ENCODE peak calls at places on chromosome 21, in five cellular contexts. C is OCI-LY7, Y is lower lobe of right lung, U is AG09309, G is stomach. E is an unnamed sample.

GRCh38 chr21:32334980-32335471 is 36.4 kb downstream of the MRAP start:
- DNase-seq in C (no peak), Y (no peak), U (no peak), G (no peak), E (no peak)

GRCh38 chr21:44712203-44713028 is 1.0 kb upstream of the TSPEAR start:
- DNase-seq in C (no peak), Y (no peak), U (no peak), G (no peak), E (no peak)

GRCh38 chr21:17466166-17466565 is 46.7 kb upstream of the CXADR start:
- DNase-seq in C (no peak), Y (no peak), U (no peak), G (peak), E (no peak)

GRCh38 chr21:44783023-44783696 is 18.5 kb downstream of the UBE2G2 start:
- DNase-seq in C (no peak), Y (no peak), U (no peak), G (no peak), E (no peak)

GRCh38 chr21:38247738-38248509 is 8.9 kb upstream of the KCNJ15 start:
- DNase-seq in C (no peak), Y (no peak), U (no peak), G (no peak), E (no peak)

GRCh38 chr21:20023199-20023598 is 975.0 kb upstream of the NCAM2 start:
- DNase-seq in C (no peak), Y (no peak), U (no peak), G (no peak), E (no peak)

GRCh38 chr21:33064623-33064996 is 5.3 kb upstream of the OLIG1 start:
- DNase-seq in C (no peak), Y (no peak), U (no peak), G (no peak), E (no peak)

GRCh38 chr21:33300701-33301631 is 23.8 kb upstream of the IFNAR1 start:
- DNase-seq in C (peak), Y (no peak), U (no peak), G (no peak), E (peak)

GRCh38 chr21:25567472-25567871 is 39.8 kb downstream of the MRPL39 start:
- DNase-seq in C (no peak), Y (no peak), U (no peak), G (no peak), E (no peak)

GRCh38 chr21:16570856-16571255 is 841.1 kb downstream of the USP25 start:
- DNase-seq in C (no peak), Y (no peak), U (no peak), G (no peak), E (no peak)

GRCh38 chr21:14403681-14404318 is 20.9 kb upstream of the HSPA13 start:
- DNase-seq in C (peak), Y (no peak), U (peak), G (no peak), E (no peak)

GRCh38 chr21:43923391-43923790 is 58.4 kb downstream of the AGPAT3 start:
- DNase-seq in C (no peak), Y (no peak), U (no peak), G (no peak), E (no peak)

GRCh38 chr21:19353271-19353670 is 949.7 kb upstream of the TMPRSS15 start:
- DNase-seq in C (no peak), Y (no peak), U (no peak), G (no peak), E (no peak)

GRCh38 chr21:36718951-36719501 is 20.1 kb downstream of the SIM2 start:
- DNase-seq in C (no peak), Y (no peak), U (no peak), G (peak), E (peak)

GRCh38 chr21:35390013-35390776 is 341.1 kb upstream of the RUNX1 start:
- DNase-seq in C (no peak), Y (no peak), U (peak), G (peak), E (no peak)

GRCh38 chr21:42347601-42348327 is 3.0 kb downstream of the TFF2 start:
- DNase-seq in C (no peak), Y (no peak), U (no peak), G (no peak), E (peak)

GRCh38 chr21:25626752-25627151 is 12.3 kb upstream of the JAM2 start:
- DNase-seq in C (no peak), Y (no peak), U (no peak), G (no peak), E (no peak)

GRCh38 chr21:33339938-33340337 is 15.2 kb downstream of the IFNAR1 start:
- DNase-seq in C (no peak), Y (no peak), U (no peak), G (no peak), E (no peak)

GRCh38 chr21:35212393-35213127 is 163.5 kb upstream of the RUNX1 start:
- DNase-seq in C (peak), Y (no peak), U (no peak), G (no peak), E (no peak)

GRCh38 chr21:22961248-22961647 is 1963.0 kb downstream of the NCAM2 start:
- DNase-seq in C (peak), Y (no peak), U (no peak), G (no peak), E (no peak)

GRCh38 chr21:42887321-42887720 is 5.8 kb upstream of the NDUFV3 start:
- DNase-seq in C (no peak), Y (peak), U (no peak), G (no peak), E (peak)

GRCh38 chr21:42546433-42546832 is 32.8 kb downstream of the SLC37A1 start:
- DNase-seq in C (no peak), Y (peak), U (no peak), G (no peak), E (peak)

GRCh38 chr21:39537571-39537970 is 75.2 kb upstream of the B3GALT5 start:
- DNase-seq in C (no peak), Y (no peak), U (no peak), G (no peak), E (no peak)

GRCh38 chr21:42081931-42082381 is 10.8 kb downstream of the UMODL1 start:
- DNase-seq in C (no peak), Y (no peak), U (no peak), G (no peak), E (no peak)

GRCh38 chr21:17612565-17613241 is at the start of gene BTG3:
- DNase-seq in C (peak), Y (peak), U (peak), G (peak), E (peak)

GRCh38 chr21:31877558-31877957 is 4.7 kb downstream of the HUNK start:
- DNase-seq in C (no peak), Y (no peak), U (no peak), G (no peak), E (peak)

GRCh38 chr21:25426580-25426979 is 180.7 kb downstream of the MRPL39 start:
- DNase-seq in C (no peak), Y (no peak), U (no peak), G (no peak), E (no peak)

GRCh38 chr21:34274001-34274400 is 89.8 kb upstream of the KCNE2 start:
- DNase-seq in C (no peak), Y (no peak), U (no peak), G (no peak), E (no peak)

GRCh38 chr21:18832950-18833349 is 429.4 kb upstream of the TMPRSS15 start:
- DNase-seq in C (no peak), Y (no peak), U (no peak), G (no peak), E (no peak)

GRCh38 chr21:36059823-36060158 is 535 bp downstream of the SETD4 start:
- DNase-seq in C (no peak), Y (no peak), U (no peak), G (peak), E (no peak)

GRCh38 chr21:44371596-44371995 is 18.2 kb downstream of the TRPM2 start:
- DNase-seq in C (no peak), Y (no peak), U (no peak), G (no peak), E (no peak)

GRCh38 chr21:32626633-32627196 is 14.5 kb upstream of the CFAP298 start:
- DNase-seq in C (no peak), Y (no peak), U (peak), G (no peak), E (no peak)